ENCODE peak calls at places on chromosomes 2 and 18, in four cellular contexts. D is OCI-LY7, Z is HCT116, K is MM.1S. Q is an unnamed sample.

GRCh38 chr2:104969564-104969963 is 68.3 kb upstream of the MRPS9 start:
- DNase-seq in K (peak; percentile 72), D (peak; percentile 8), Z (peak; percentile 83), Q (no peak)

GRCh38 chr2:39686470-39686869 is 20.8 kb downstream of the TMEM178A start:
- DNase-seq in Z (no peak), K (no peak), D (no peak), Q (no peak)

GRCh38 chr18:26655010-26655613 is 106.8 kb upstream of the KCTD1 start:
- DNase-seq in Z (no peak), D (no peak), K (no peak), Q (peak; percentile 24)

GRCh38 chr2:27960237-27960912 is 69.8 kb downstream of the BABAM2 start:
- DNase-seq in Z (no peak), D (no peak), K (no peak), Q (peak; percentile 95)

GRCh38 chr18:36697905-36698304 is 130.9 kb downstream of the TPGS2 start:
- DNase-seq in D (no peak), Z (no peak), K (no peak), Q (peak; percentile 94)

GRCh38 chr18:2916184-2916583 is 69.4 kb downstream of the EMILIN2 start:
- DNase-seq in D (no peak), Z (no peak), K (no peak), Q (no peak)

GRCh38 chr2:45275806-45276205 is 266.6 kb upstream of the SIX2 start:
- DNase-seq in K (no peak), D (no peak), Z (no peak), Q (no peak)

GRCh38 chr2:177029501-177029900 is 183.1 kb upstream of the HNRNPA3 start:
- DNase-seq in K (no peak), Z (peak; percentile 32), D (peak; percentile 2), Q (no peak)

GRCh38 chr2:230798769-230799399 is 65.9 kb upstream of the ITM2C start:
- DNase-seq in K (peak; percentile 56), D (peak; percentile 70), Z (no peak), Q (peak; percentile 77)

GRCh38 chr2:100029460-100029859 is 112.9 kb downstream of the AFF3 start:
- DNase-seq in Z (no peak), K (no peak), D (no peak), Q (peak; percentile 2)

GRCh38 chr2:209368924-209369323 is 54.9 kb upstream of the MAP2 start:
- DNase-seq in Z (peak; percentile 97), K (peak; percentile 91), D (no peak), Q (peak; percentile 97)

GRCh38 chr2:146661494-146662096 is 1183.2 kb upstream of the ACVR2A start:
- DNase-seq in K (peak; percentile 24), Z (peak; percentile 37), D (peak; percentile 16), Q (peak; percentile 69)

GRCh38 chr2:70089946-70090523 is 2.8 kb downstream of the PCBP1 start:
- DNase-seq in K (no peak), D (no peak), Z (no peak), Q (peak; percentile 30)

GRCh38 chr2:75560768-75561565 is at the start of gene EVA1A:
- DNase-seq in K (peak; percentile 20), D (no peak), Z (no peak), Q (peak; percentile 88)

GRCh38 chr2:3624059-3624794 is 29.3 kb downstream of the COLEC11 start:
- DNase-seq in Z (no peak), K (no peak), D (no peak), Q (no peak)

GRCh38 chr2:23460228-23460627 is 75.2 kb downstream of the KLHL29 start:
- DNase-seq in D (peak; percentile 4), K (no peak), Z (peak; percentile 13), Q (peak; percentile 53)

GRCh38 chr2:167406558-167406957 is 518.3 kb downstream of the XIRP2 start:
- DNase-seq in K (no peak), D (no peak), Z (no peak), Q (peak; percentile 7)

GRCh38 chr18:46767217-46767616 is 10.4 kb upstream of the ST8SIA5 start:
- DNase-seq in Z (no peak), D (no peak), K (no peak), Q (no peak)

GRCh38 chr2:3585239-3586109 is 9.4 kb upstream of the COLEC11 start:
- DNase-seq in Z (no peak), D (no peak), K (no peak), Q (no peak)

GRCh38 chr2:119316066-119316465 is 50.6 kb downstream of the C2orf76 start:
- DNase-seq in K (no peak), Z (no peak), D (no peak), Q (peak; percentile 23)

GRCh38 chr2:103009861-103010260 is 248.0 kb downstream of the TMEM182 start:
- DNase-seq in K (peak; percentile 10), Z (no peak), D (no peak), Q (no peak)

GRCh38 chr2:201984800-201985525 is 48.7 kb upstream of the FZD7 start:
- DNase-seq in D (no peak), K (no peak), Z (no peak), Q (no peak)

GRCh38 chr2:37090019-37090477 is 5.7 kb downstream of the GPATCH11 start:
- DNase-seq in K (peak; percentile 93), D (peak; percentile 83), Z (no peak), Q (no peak)

GRCh38 chr2:30405266-30405592 is 41.8 kb upstream of the LCLAT1 start:
- DNase-seq in Z (no peak), D (no peak), K (no peak), Q (no peak)

GRCh38 chr2:75020476-75020875 is 62.0 kb downstream of the POLE4 start:
- DNase-seq in D (no peak), Z (no peak), K (no peak), Q (no peak)

GRCh38 chr2:46230115-46230571 is 67.1 kb upstream of the EPAS1 start:
- DNase-seq in D (no peak), Z (no peak), K (no peak), Q (no peak)

GRCh38 chr2:233413529-233414272 is 59.4 kb downstream of the DGKD start:
- DNase-seq in Z (peak; percentile 83), D (no peak), K (no peak), Q (peak; percentile 88)

GRCh38 chr2:118085173-118086023 is 2.9 kb upstream of the INSIG2 start:
- DNase-seq in K (no peak), Z (no peak), D (no peak), Q (no peak)

GRCh38 chr2:18117592-18117991 is 239.1 kb downstream of the KCNS3 start:
- DNase-seq in Z (peak; percentile 13), D (peak; percentile 30), K (peak; percentile 79), Q (peak; percentile 67)

GRCh38 chr2:164145093-164145987 is 409.5 kb upstream of the FIGN start:
- DNase-seq in Z (no peak), D (no peak), K (peak; percentile 50), Q (peak; percentile 42)

GRCh38 chr2:211598238-211598637 is 940.4 kb downstream of the ERBB4 start:
- DNase-seq in Z (no peak), K (no peak), D (no peak), Q (no peak)

GRCh38 chr2:99545622-99546021 is 55.8 kb upstream of the REV1 start:
- DNase-seq in K (no peak), D (no peak), Z (no peak), Q (no peak)

DNA sequence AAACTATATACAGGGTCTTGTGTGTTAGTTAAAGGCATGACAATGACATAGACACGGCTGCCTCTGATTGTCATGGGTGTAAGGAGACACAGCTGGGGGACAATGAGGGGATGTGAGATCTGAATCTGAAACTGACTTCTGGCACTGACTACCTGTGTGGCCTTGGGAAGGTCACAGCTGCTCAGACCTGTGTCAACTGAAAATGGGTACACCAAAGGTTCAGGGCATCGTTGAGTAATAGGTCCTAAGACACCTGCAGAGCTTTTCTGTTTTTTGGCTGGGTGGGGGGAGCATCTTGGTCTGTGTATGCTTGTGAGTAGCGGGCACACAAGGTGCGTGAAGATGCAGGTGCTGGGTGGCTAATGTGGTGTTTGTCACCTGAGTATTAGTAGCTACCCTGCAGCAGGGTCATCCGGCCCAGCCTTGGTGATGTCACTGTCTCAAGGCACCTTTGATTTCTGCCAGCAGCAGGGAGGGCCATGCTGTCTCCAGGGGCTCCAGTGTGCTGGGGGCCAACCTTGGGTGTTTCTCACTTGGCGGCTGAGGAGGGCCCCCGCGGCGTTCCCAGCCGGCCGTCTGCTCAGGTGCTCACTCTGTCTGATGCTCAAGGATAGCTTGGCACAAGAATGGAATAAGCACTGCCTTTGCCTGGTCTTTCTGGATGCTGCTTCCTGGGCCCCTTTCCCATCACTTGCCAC is 53.1 kb upstream of the HS6ST1 start:
- DNase-seq in D (peak; percentile 15), Z (no peak), K (peak; percentile 97), Q (no peak)
- TF ChIP-seq EZH2phosphoT487 in D (no peak), Z (no peak), K (no peak), Q (no peak)

GRCh38 chr2:44186800-44187199 is 18.1 kb downstream of the PPM1B start:
- DNase-seq in D (no peak), Z (no peak), K (no peak), Q (no peak)

GRCh38 chr2:44181648-44182047 is 13.0 kb downstream of the PPM1B start:
- DNase-seq in K (no peak), Z (no peak), D (no peak), Q (no peak)

GRCh38 chr2:44189104-44189503 is 20.4 kb downstream of the PPM1B start:
- DNase-seq in D (no peak), Z (no peak), K (no peak), Q (no peak)

GRCh38 chr2:44188696-44189095 is 20.0 kb downstream of the PPM1B start:
- DNase-seq in Z (no peak), K (no peak), D (no peak), Q (no peak)

GRCh38 chr2:44184106-44184505 is 15.4 kb downstream of the PPM1B start:
- DNase-seq in K (no peak), D (no peak), Z (no peak), Q (no peak)
- TF ChIP-seq EZH2phosphoT487 in K (no peak), D (no peak), Z (no peak), Q (no peak)

GRCh38 chr2:144015655-144016245 is 504.2 kb downstream of the ZEB2 start:
- DNase-seq in Z (no peak), D (no peak), K (no peak), Q (peak; percentile 96)

GRCh38 chr2:144012304-144012703 is 507.6 kb downstream of the ZEB2 start:
- DNase-seq in K (no peak), Z (no peak), D (no peak), Q (no peak)

GRCh38 chr2:144015036-144015435 is 504.9 kb downstream of the ZEB2 start:
- DNase-seq in Z (no peak), D (no peak), K (no peak), Q (peak; percentile 20)

GRCh38 chr2:144011553-144011952 is 508.4 kb downstream of the ZEB2 start:
- DNase-seq in K (no peak), D (no peak), Z (no peak), Q (no peak)

GRCh38 chr2:144014108-144014507 is 505.8 kb downstream of the ZEB2 start:
- DNase-seq in K (no peak), Z (no peak), D (no peak), Q (peak; percentile 80)
- TF ChIP-seq EZH2phosphoT487 in K (no peak), Z (no peak), D (no peak), Q (no peak)

GRCh38 chr2:24745825-24746224 is 47.4 kb downstream of the PTRHD1 start:
- DNase-seq in K (no peak), D (no peak), Z (no peak), Q (no peak)

GRCh38 chr2:24740142-24740541 is 53.0 kb downstream of the PTRHD1 start:
- DNase-seq in K (no peak), Z (no peak), D (no peak), Q (no peak)

GRCh38 chr2:24747299-24747698 is 45.9 kb downstream of the PTRHD1 start:
- DNase-seq in Z (no peak), K (no peak), D (no peak), Q (no peak)

GRCh38 chr2:24739355-24740025 is 53.7 kb downstream of the PTRHD1 start:
- DNase-seq in D (no peak), Z (no peak), K (no peak), Q (no peak)

GRCh38 chr2:24743914-24744313 is 49.3 kb downstream of the PTRHD1 start:
- DNase-seq in Z (no peak), K (no peak), D (no peak), Q (no peak)
- TF ChIP-seq EZH2phosphoT487 in Z (no peak), K (no peak), D (no peak), Q (no peak)